ENCODE peak calls at places on chromosomes 2 and 18, in seven cellular contexts. One of them, this sample, is unnamed.

GRCh38 chr2:54099834-54100595 is 15.4 kb upstream of the ACYP2 start:
- DNase-seq in GM12878: no peak
- DNase-seq in A549: no peak
- DNase-seq in IMR-90: no peak
- DNase-seq in heart left ventricle: no peak
- DNase-seq in suprapubic skin: no peak
- DNase-seq in adrenal gland: no peak
- DNase-seq in this sample: no peak

GRCh38 chr2:75570024-75570947 is 9.5 kb upstream of the EVA1A start:
- DNase-seq in GM12878: no peak
- DNase-seq in A549: no peak
- DNase-seq in IMR-90: no peak
- DNase-seq in heart left ventricle: no peak
- DNase-seq in suprapubic skin: no peak
- DNase-seq in adrenal gland: no peak
- DNase-seq in this sample: no peak

GRCh38 chr2:112674229-112674628 is 28.5 kb downstream of the SLC20A1 start:
- DNase-seq in GM12878: no peak
- DNase-seq in A549: no peak
- DNase-seq in IMR-90: no peak
- DNase-seq in heart left ventricle: peak
- DNase-seq in suprapubic skin: no peak
- DNase-seq in adrenal gland: peak
- DNase-seq in this sample: peak

GRCh38 chr18:26262156-26262555 is 35.9 kb downstream of the TAF4B start:
- DNase-seq in GM12878: no peak
- DNase-seq in A549: no peak
- DNase-seq in IMR-90: no peak
- DNase-seq in heart left ventricle: no peak
- DNase-seq in suprapubic skin: no peak
- DNase-seq in adrenal gland: no peak
- DNase-seq in this sample: no peak

GRCh38 chr2:220410296-220410695 is 782.9 kb downstream of the SLC4A3 start:
- DNase-seq in GM12878: no peak
- DNase-seq in A549: no peak
- DNase-seq in IMR-90: no peak
- DNase-seq in heart left ventricle: no peak
- DNase-seq in suprapubic skin: no peak
- DNase-seq in adrenal gland: no peak
- DNase-seq in this sample: no peak

GRCh38 chr2:236106761-236107160 is 61.4 kb downstream of the GBX2 start:
- DNase-seq in GM12878: no peak
- DNase-seq in A549: no peak
- DNase-seq in IMR-90: no peak
- DNase-seq in heart left ventricle: no peak
- DNase-seq in suprapubic skin: no peak
- DNase-seq in adrenal gland: no peak
- DNase-seq in this sample: no peak

GRCh38 chr18:48680871-48681270 is 142.0 kb downstream of the CTIF start:
- DNase-seq in GM12878: no peak
- DNase-seq in A549: no peak
- DNase-seq in IMR-90: no peak
- DNase-seq in heart left ventricle: peak
- DNase-seq in suprapubic skin: no peak
- DNase-seq in adrenal gland: peak
- DNase-seq in this sample: no peak

GRCh38 chr2:156752042-156752441 is 315.9 kb downstream of the GPD2 start:
- DNase-seq in GM12878: no peak
- DNase-seq in A549: no peak
- DNase-seq in IMR-90: no peak
- DNase-seq in heart left ventricle: no peak
- DNase-seq in suprapubic skin: no peak
- DNase-seq in adrenal gland: no peak
- DNase-seq in this sample: no peak

GRCh38 chr2:57343391-57344006 is 703.1 kb upstream of the VRK2 start:
- DNase-seq in GM12878: no peak
- DNase-seq in A549: no peak
- DNase-seq in IMR-90: no peak
- DNase-seq in heart left ventricle: no peak
- DNase-seq in suprapubic skin: no peak
- DNase-seq in adrenal gland: no peak
- DNase-seq in this sample: no peak

GRCh38 chr2:107621186-107621835 is 205.4 kb upstream of the RGPD4 start:
- DNase-seq in GM12878: no peak
- DNase-seq in A549: no peak
- DNase-seq in IMR-90: no peak
- DNase-seq in heart left ventricle: no peak
- DNase-seq in suprapubic skin: no peak
- DNase-seq in adrenal gland: no peak
- DNase-seq in this sample: no peak

GRCh38 chr2:127818794-127819425 is 7.9 kb upstream of the WDR33 start:
- DNase-seq in GM12878: no peak
- DNase-seq in A549: no peak
- DNase-seq in IMR-90: no peak
- DNase-seq in heart left ventricle: no peak
- DNase-seq in suprapubic skin: no peak
- DNase-seq in adrenal gland: no peak
- DNase-seq in this sample: no peak

GRCh38 chr2:230130668-230131364 is 62.1 kb upstream of the SLC16A14 start:
- DNase-seq in GM12878: no peak
- DNase-seq in A549: no peak
- DNase-seq in IMR-90: peak
- DNase-seq in heart left ventricle: peak
- DNase-seq in suprapubic skin: peak
- DNase-seq in adrenal gland: peak
- DNase-seq in this sample: peak

GRCh38 chr2:43018179-43019024 is 208.0 kb downstream of the ZFP36L2 start:
- DNase-seq in GM12878: no peak
- DNase-seq in A549: no peak
- DNase-seq in IMR-90: peak
- DNase-seq in heart left ventricle: peak
- DNase-seq in suprapubic skin: peak
- DNase-seq in adrenal gland: peak
- DNase-seq in this sample: peak

GRCh38 chr2:173818285-173818684 is 146.9 kb downstream of the SP3 start:
- DNase-seq in GM12878: no peak
- DNase-seq in A549: no peak
- DNase-seq in IMR-90: no peak
- DNase-seq in heart left ventricle: no peak
- DNase-seq in suprapubic skin: no peak
- DNase-seq in adrenal gland: no peak
- DNase-seq in this sample: no peak

GRCh38 chr2:158204741-158205165 is 103.1 kb downstream of the UPP2 start:
- DNase-seq in GM12878: no peak
- DNase-seq in A549: no peak
- DNase-seq in IMR-90: no peak
- DNase-seq in heart left ventricle: no peak
- DNase-seq in suprapubic skin: no peak
- DNase-seq in adrenal gland: no peak
- DNase-seq in this sample: no peak

GRCh38 chr2:109403841-109404201 is 209.9 kb downstream of the SEPTIN10 start:
- DNase-seq in GM12878: no peak
- DNase-seq in A549: no peak
- DNase-seq in IMR-90: peak
- DNase-seq in heart left ventricle: no peak
- DNase-seq in suprapubic skin: no peak
- DNase-seq in adrenal gland: no peak
- DNase-seq in this sample: no peak

GRCh38 chr18:11114653-11115052 is 34.7 kb downstream of the PIEZO2 start:
- DNase-seq in GM12878: no peak
- DNase-seq in A549: no peak
- DNase-seq in IMR-90: peak
- DNase-seq in heart left ventricle: no peak
- DNase-seq in suprapubic skin: no peak
- DNase-seq in adrenal gland: no peak
- DNase-seq in this sample: no peak

GRCh38 chr2:165632594-165632993 is 161.5 kb downstream of the GALNT3 start:
- DNase-seq in GM12878: no peak
- DNase-seq in A549: no peak
- DNase-seq in IMR-90: no peak
- DNase-seq in heart left ventricle: no peak
- DNase-seq in suprapubic skin: no peak
- DNase-seq in adrenal gland: no peak
- DNase-seq in this sample: no peak

GRCh38 chr2:20093263-20094141 is 42.1 kb upstream of the LAPTM4A start:
- DNase-seq in GM12878: no peak
- DNase-seq in A549: peak
- DNase-seq in IMR-90: peak
- DNase-seq in heart left ventricle: no peak
- DNase-seq in suprapubic skin: no peak
- DNase-seq in adrenal gland: peak
- DNase-seq in this sample: no peak

GRCh38 chr2:240567137-240567871 is 980 bp upstream of the RNPEPL1 start:
- DNase-seq in GM12878: no peak
- DNase-seq in A549: no peak
- DNase-seq in IMR-90: no peak
- DNase-seq in heart left ventricle: peak
- DNase-seq in suprapubic skin: peak
- DNase-seq in adrenal gland: peak
- DNase-seq in this sample: peak

DNA sequence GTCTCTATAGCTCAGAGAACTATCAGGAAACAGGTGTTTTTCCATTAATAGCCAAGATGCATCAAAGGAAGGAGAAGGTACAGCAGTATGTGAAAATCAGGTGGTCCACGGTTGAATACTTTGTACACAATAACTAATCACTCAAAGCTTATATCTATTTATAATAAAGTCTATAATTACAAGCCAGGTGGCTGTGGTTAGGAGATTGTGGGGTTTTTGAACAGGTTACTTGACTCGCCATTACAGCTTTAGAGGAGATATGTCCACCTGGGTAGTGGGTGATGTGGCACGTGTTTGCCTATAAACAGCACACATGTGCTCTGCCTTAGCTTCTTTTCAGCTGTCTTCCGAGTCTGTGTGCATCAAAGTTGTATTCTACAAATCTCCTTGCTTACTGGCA is 892.2 kb upstream of the ZEB2 start:
- DNase-seq in GM12878: no peak
- DNase-seq in A549: no peak
- DNase-seq in IMR-90: no peak
- DNase-seq in heart left ventricle: no peak
- DNase-seq in suprapubic skin: no peak
- DNase-seq in adrenal gland: no peak
- DNase-seq in this sample: no peak
- H3K4me3 ChIP-seq in GM12878: no peak
- H3K4me3 ChIP-seq in A549: no peak
- H3K4me3 ChIP-seq in IMR-90: no peak
- H3K4me3 ChIP-seq in heart left ventricle: no peak
- H3K4me3 ChIP-seq in suprapubic skin: no peak
- H3K4me3 ChIP-seq in adrenal gland: no peak
- H3K4me3 ChIP-seq in this sample: no peak

GRCh38 chr2:171327043-171327496 is 106.7 kb downstream of the METTL8 start:
- DNase-seq in GM12878: no peak
- DNase-seq in A549: no peak
- DNase-seq in IMR-90: peak
- DNase-seq in heart left ventricle: no peak
- DNase-seq in suprapubic skin: no peak
- DNase-seq in adrenal gland: no peak
- DNase-seq in this sample: no peak
- TF ChIP-seq POLR2A in GM12878: no peak
- TF ChIP-seq POLR2A in A549: no peak
- TF ChIP-seq POLR2A in IMR-90: no peak
- TF ChIP-seq POLR2A in heart left ventricle: no peak
- TF ChIP-seq POLR2A in suprapubic skin: no peak
- TF ChIP-seq POLR2A in adrenal gland: no peak
- TF ChIP-seq POLR2A in this sample: no peak

GRCh38 chr2:114728372-114728771 is 285.9 kb downstream of the DPP10 start:
- DNase-seq in GM12878: no peak
- DNase-seq in A549: no peak
- DNase-seq in IMR-90: no peak
- DNase-seq in heart left ventricle: no peak
- DNase-seq in suprapubic skin: no peak
- DNase-seq in adrenal gland: no peak
- DNase-seq in this sample: no peak

GRCh38 chr2:114724513-114724912 is 282.1 kb downstream of the DPP10 start:
- DNase-seq in GM12878: no peak
- DNase-seq in A549: no peak
- DNase-seq in IMR-90: no peak
- DNase-seq in heart left ventricle: no peak
- DNase-seq in suprapubic skin: no peak
- DNase-seq in adrenal gland: no peak
- DNase-seq in this sample: no peak

GRCh38 chr2:114727012-114727411 is 284.6 kb downstream of the DPP10 start:
- DNase-seq in GM12878: no peak
- DNase-seq in A549: no peak
- DNase-seq in IMR-90: no peak
- DNase-seq in heart left ventricle: no peak
- DNase-seq in suprapubic skin: no peak
- DNase-seq in adrenal gland: no peak
- DNase-seq in this sample: no peak

DNA sequence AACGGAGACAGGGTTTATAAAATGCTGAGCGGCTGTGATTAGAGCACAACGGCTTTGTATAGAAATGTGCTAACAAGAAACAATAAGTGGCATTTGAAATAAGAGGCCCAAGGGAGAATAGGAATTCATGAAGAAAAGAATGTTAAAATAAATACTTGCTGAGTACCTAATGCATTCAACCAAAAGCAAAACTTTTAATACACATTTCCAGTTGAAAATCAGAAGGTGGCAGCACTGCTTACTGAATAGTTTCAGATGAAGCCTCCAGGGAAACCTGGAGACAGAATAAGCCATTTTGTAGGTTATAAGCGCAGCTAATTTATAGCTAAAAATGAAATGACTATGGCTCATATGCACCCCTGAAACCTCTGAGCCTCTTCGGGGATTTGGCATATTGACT is 286.6 kb downstream of the DPP10 start:
- DNase-seq in GM12878: no peak
- DNase-seq in A549: no peak
- DNase-seq in IMR-90: no peak
- DNase-seq in heart left ventricle: no peak
- DNase-seq in suprapubic skin: no peak
- DNase-seq in adrenal gland: no peak
- DNase-seq in this sample: no peak
- TF ChIP-seq CTCF in GM12878: no peak
- TF ChIP-seq CTCF in A549: peak
- TF ChIP-seq CTCF in IMR-90: no peak
- TF ChIP-seq CTCF in heart left ventricle: no peak
- TF ChIP-seq CTCF in suprapubic skin: no peak
- TF ChIP-seq CTCF in adrenal gland: no peak
- TF ChIP-seq CTCF in this sample: no peak

GRCh38 chr18:22348521-22349316 is 69.0 kb downstream of the CTAGE1 start:
- DNase-seq in GM12878: no peak
- DNase-seq in A549: no peak
- DNase-seq in IMR-90: peak
- DNase-seq in heart left ventricle: peak
- DNase-seq in suprapubic skin: no peak
- DNase-seq in adrenal gland: peak
- DNase-seq in this sample: no peak

GRCh38 chr18:22346342-22346967 is 71.3 kb downstream of the CTAGE1 start:
- DNase-seq in GM12878: no peak
- DNase-seq in A549: no peak
- DNase-seq in IMR-90: peak
- DNase-seq in heart left ventricle: no peak
- DNase-seq in suprapubic skin: no peak
- DNase-seq in adrenal gland: peak
- DNase-seq in this sample: no peak

GRCh38 chr18:22346968-22347611 is 70.6 kb downstream of the CTAGE1 start:
- DNase-seq in GM12878: no peak
- DNase-seq in A549: no peak
- DNase-seq in IMR-90: peak
- DNase-seq in heart left ventricle: peak
- DNase-seq in suprapubic skin: no peak
- DNase-seq in adrenal gland: peak
- DNase-seq in this sample: no peak

GRCh38 chr18:22349317-22349898 is 68.3 kb downstream of the CTAGE1 start:
- DNase-seq in GM12878: no peak
- DNase-seq in A549: no peak
- DNase-seq in IMR-90: no peak
- DNase-seq in heart left ventricle: no peak
- DNase-seq in suprapubic skin: no peak
- DNase-seq in adrenal gland: no peak
- DNase-seq in this sample: no peak

GRCh38 chr18:22347624-22348511 is 69.8 kb downstream of the CTAGE1 start:
- DNase-seq in GM12878: no peak
- DNase-seq in A549: no peak
- DNase-seq in IMR-90: peak
- DNase-seq in heart left ventricle: no peak
- DNase-seq in suprapubic skin: no peak
- DNase-seq in adrenal gland: peak
- DNase-seq in this sample: no peak
- H3K4me3 ChIP-seq in GM12878: no peak
- H3K4me3 ChIP-seq in A549: peak
- H3K4me3 ChIP-seq in IMR-90: peak
- H3K4me3 ChIP-seq in heart left ventricle: peak
- H3K4me3 ChIP-seq in suprapubic skin: peak
- H3K4me3 ChIP-seq in adrenal gland: peak
- H3K4me3 ChIP-seq in this sample: no peak